ENCODE peak calls at places on chromosomes 16 and 17, in ten cellular contexts. One of them, this sample, is unnamed.

GRCh38 chr17:78249836-78250806 is 18.7 kb downstream of the TMEM235 start:
- DNase-seq in AG09319: no peak
- DNase-seq in lower lobe of right lung: no peak
- DNase-seq in brain microvascular endothelial cell: no peak
- DNase-seq in epithelial cell of esophagus: no peak
- DNase-seq in fibroblast of mammary gland: no peak
- DNase-seq in type B pancreatic cell: no peak
- DNase-seq in GM10248: no peak
- DNase-seq in progenitor cell of endocrine pancreas: no peak
- DNase-seq in left ventricle myocardium inferior: no peak
- DNase-seq in this sample: no peak

GRCh38 chr17:50180066-50180465 is 14.3 kb downstream of the SGCA start:
- DNase-seq in AG09319: no peak
- DNase-seq in lower lobe of right lung: peak
- DNase-seq in brain microvascular endothelial cell: no peak
- DNase-seq in epithelial cell of esophagus: no peak
- DNase-seq in fibroblast of mammary gland: no peak
- DNase-seq in type B pancreatic cell: no peak
- DNase-seq in GM10248: no peak
- DNase-seq in progenitor cell of endocrine pancreas: no peak
- DNase-seq in left ventricle myocardium inferior: no peak
- DNase-seq in this sample: no peak

GRCh38 chr16:67942200-67942509 is 1.8 kb downstream of the LCAT start:
- DNase-seq in AG09319: no peak
- DNase-seq in lower lobe of right lung: no peak
- DNase-seq in brain microvascular endothelial cell: peak
- DNase-seq in epithelial cell of esophagus: peak
- DNase-seq in fibroblast of mammary gland: peak
- DNase-seq in type B pancreatic cell: no peak
- DNase-seq in GM10248: peak
- DNase-seq in progenitor cell of endocrine pancreas: peak
- DNase-seq in left ventricle myocardium inferior: no peak
- DNase-seq in this sample: peak

GRCh38 chr16:48556913-48557351 is 53.0 kb downstream of the N4BP1 start:
- DNase-seq in AG09319: no peak
- DNase-seq in lower lobe of right lung: no peak
- DNase-seq in brain microvascular endothelial cell: peak
- DNase-seq in epithelial cell of esophagus: peak
- DNase-seq in fibroblast of mammary gland: peak
- DNase-seq in type B pancreatic cell: no peak
- DNase-seq in GM10248: peak
- DNase-seq in progenitor cell of endocrine pancreas: no peak
- DNase-seq in left ventricle myocardium inferior: no peak
- DNase-seq in this sample: peak

GRCh38 chr16:31025344-31025743 is 8.0 kb upstream of the STX4 start:
- DNase-seq in AG09319: no peak
- DNase-seq in lower lobe of right lung: no peak
- DNase-seq in brain microvascular endothelial cell: no peak
- DNase-seq in epithelial cell of esophagus: no peak
- DNase-seq in fibroblast of mammary gland: no peak
- DNase-seq in type B pancreatic cell: no peak
- DNase-seq in GM10248: no peak
- DNase-seq in progenitor cell of endocrine pancreas: no peak
- DNase-seq in left ventricle myocardium inferior: no peak
- DNase-seq in this sample: no peak

GRCh38 chr17:44759096-44759915 is 518 bp downstream of the ADAM11 start:
- DNase-seq in AG09319: no peak
- DNase-seq in lower lobe of right lung: no peak
- DNase-seq in brain microvascular endothelial cell: no peak
- DNase-seq in epithelial cell of esophagus: no peak
- DNase-seq in fibroblast of mammary gland: no peak
- DNase-seq in type B pancreatic cell: no peak
- DNase-seq in GM10248: no peak
- DNase-seq in progenitor cell of endocrine pancreas: no peak
- DNase-seq in left ventricle myocardium inferior: no peak
- DNase-seq in this sample: no peak

GRCh38 chr17:45320349-45320930 is 3.6 kb upstream of the MAP3K14 start:
- DNase-seq in AG09319: no peak
- DNase-seq in lower lobe of right lung: peak
- DNase-seq in brain microvascular endothelial cell: peak
- DNase-seq in epithelial cell of esophagus: no peak
- DNase-seq in fibroblast of mammary gland: peak
- DNase-seq in type B pancreatic cell: no peak
- DNase-seq in GM10248: no peak
- DNase-seq in progenitor cell of endocrine pancreas: no peak
- DNase-seq in left ventricle myocardium inferior: no peak
- DNase-seq in this sample: no peak

GRCh38 chr17:67093348-67093747 is 49.0 kb downstream of the CACNG1 start:
- DNase-seq in AG09319: no peak
- DNase-seq in lower lobe of right lung: no peak
- DNase-seq in brain microvascular endothelial cell: no peak
- DNase-seq in epithelial cell of esophagus: no peak
- DNase-seq in fibroblast of mammary gland: no peak
- DNase-seq in type B pancreatic cell: no peak
- DNase-seq in GM10248: no peak
- DNase-seq in progenitor cell of endocrine pancreas: no peak
- DNase-seq in left ventricle myocardium inferior: no peak
- DNase-seq in this sample: no peak

DNA sequence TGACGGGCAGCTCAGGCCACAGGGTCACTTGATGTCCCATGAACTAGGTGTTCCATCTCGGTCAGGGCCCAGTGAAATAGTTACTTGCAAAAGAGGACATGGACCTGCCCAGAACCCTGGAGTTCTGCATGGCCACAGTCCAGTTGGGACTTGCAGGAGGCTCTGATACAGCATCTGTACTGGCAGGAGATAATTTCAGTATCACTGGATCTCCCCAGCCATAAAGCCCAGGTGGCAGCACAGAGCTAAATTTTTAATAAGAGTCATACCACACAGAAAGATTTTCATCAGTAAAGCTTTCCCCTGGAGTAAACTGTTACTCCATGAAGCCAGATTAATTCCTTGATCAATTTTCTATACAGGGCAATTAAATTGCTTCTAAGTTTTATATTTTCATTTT is 18.0 kb upstream of the SLC16A5 start:
- DNase-seq in AG09319: no peak
- DNase-seq in lower lobe of right lung: no peak
- DNase-seq in brain microvascular endothelial cell: no peak
- DNase-seq in epithelial cell of esophagus: peak
- DNase-seq in fibroblast of mammary gland: peak
- DNase-seq in type B pancreatic cell: no peak
- DNase-seq in GM10248: no peak
- DNase-seq in progenitor cell of endocrine pancreas: no peak
- DNase-seq in left ventricle myocardium inferior: no peak
- DNase-seq in this sample: no peak
- TF ChIP-seq CTCF in AG09319: peak
- TF ChIP-seq CTCF in lower lobe of right lung: peak
- TF ChIP-seq CTCF in brain microvascular endothelial cell: peak
- TF ChIP-seq CTCF in epithelial cell of esophagus: peak
- TF ChIP-seq CTCF in fibroblast of mammary gland: peak
- TF ChIP-seq CTCF in type B pancreatic cell: peak
- TF ChIP-seq CTCF in GM10248: peak
- TF ChIP-seq CTCF in progenitor cell of endocrine pancreas: no peak
- TF ChIP-seq CTCF in left ventricle myocardium inferior: peak
- TF ChIP-seq CTCF in this sample: peak

GRCh38 chr16:79768594-79768993 is 168.1 kb upstream of the MAF start:
- DNase-seq in AG09319: no peak
- DNase-seq in lower lobe of right lung: no peak
- DNase-seq in brain microvascular endothelial cell: no peak
- DNase-seq in epithelial cell of esophagus: no peak
- DNase-seq in fibroblast of mammary gland: no peak
- DNase-seq in type B pancreatic cell: no peak
- DNase-seq in GM10248: no peak
- DNase-seq in progenitor cell of endocrine pancreas: no peak
- DNase-seq in left ventricle myocardium inferior: no peak
- DNase-seq in this sample: no peak

GRCh38 chr16:79769320-79770243 is 169.0 kb upstream of the MAF start:
- DNase-seq in AG09319: no peak
- DNase-seq in lower lobe of right lung: no peak
- DNase-seq in brain microvascular endothelial cell: no peak
- DNase-seq in epithelial cell of esophagus: no peak
- DNase-seq in fibroblast of mammary gland: no peak
- DNase-seq in type B pancreatic cell: no peak
- DNase-seq in GM10248: no peak
- DNase-seq in progenitor cell of endocrine pancreas: no peak
- DNase-seq in left ventricle myocardium inferior: no peak
- DNase-seq in this sample: no peak

GRCh38 chr16:79770244-79771064 is 169.9 kb upstream of the MAF start:
- DNase-seq in AG09319: peak
- DNase-seq in lower lobe of right lung: peak
- DNase-seq in brain microvascular endothelial cell: peak
- DNase-seq in epithelial cell of esophagus: peak
- DNase-seq in fibroblast of mammary gland: peak
- DNase-seq in type B pancreatic cell: peak
- DNase-seq in GM10248: peak
- DNase-seq in progenitor cell of endocrine pancreas: peak
- DNase-seq in left ventricle myocardium inferior: peak
- DNase-seq in this sample: peak

GRCh38 chr16:79764415-79765149 is 164.0 kb upstream of the MAF start:
- DNase-seq in AG09319: no peak
- DNase-seq in lower lobe of right lung: no peak
- DNase-seq in brain microvascular endothelial cell: no peak
- DNase-seq in epithelial cell of esophagus: no peak
- DNase-seq in fibroblast of mammary gland: no peak
- DNase-seq in type B pancreatic cell: no peak
- DNase-seq in GM10248: no peak
- DNase-seq in progenitor cell of endocrine pancreas: no peak
- DNase-seq in left ventricle myocardium inferior: no peak
- DNase-seq in this sample: no peak

DNA sequence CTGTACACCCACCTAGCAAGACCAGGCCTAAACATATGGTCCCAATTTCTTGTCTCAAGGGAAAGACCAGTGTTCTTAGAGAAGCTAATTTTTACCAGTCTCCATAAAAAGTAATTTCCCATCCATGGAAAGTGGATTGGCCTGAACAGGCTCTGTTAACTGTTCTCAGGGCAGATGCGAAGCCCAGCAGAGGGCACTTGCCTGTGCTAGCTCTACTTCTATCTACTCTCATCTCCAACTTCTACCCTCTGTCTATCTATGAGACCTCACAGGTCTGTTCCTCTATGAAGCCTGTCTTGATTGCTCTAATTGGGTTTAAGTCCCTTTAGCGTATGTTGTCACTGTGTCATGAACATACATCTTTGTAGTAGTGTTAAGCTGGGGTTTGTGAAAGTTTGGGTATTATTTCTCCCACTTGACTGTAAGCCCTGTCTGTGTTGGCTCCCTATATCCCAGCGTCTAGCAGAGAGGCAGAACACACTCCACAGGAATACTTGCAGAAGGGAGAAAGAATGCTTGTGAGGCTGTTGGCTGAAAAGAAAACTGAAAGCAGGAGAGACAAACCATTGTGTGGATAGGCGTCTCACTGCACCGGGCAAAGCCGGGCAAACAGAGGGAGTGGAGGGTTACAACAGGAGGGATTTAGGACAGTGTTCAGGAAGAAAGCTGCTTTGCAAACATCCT is 167.2 kb upstream of the MAF start:
- DNase-seq in AG09319: peak
- DNase-seq in lower lobe of right lung: no peak
- DNase-seq in brain microvascular endothelial cell: peak
- DNase-seq in epithelial cell of esophagus: peak
- DNase-seq in fibroblast of mammary gland: peak
- DNase-seq in type B pancreatic cell: no peak
- DNase-seq in GM10248: no peak
- DNase-seq in progenitor cell of endocrine pancreas: no peak
- DNase-seq in left ventricle myocardium inferior: no peak
- DNase-seq in this sample: no peak
- TF ChIP-seq CTCF in AG09319: peak
- TF ChIP-seq CTCF in lower lobe of right lung: no peak
- TF ChIP-seq CTCF in brain microvascular endothelial cell: peak
- TF ChIP-seq CTCF in epithelial cell of esophagus: peak
- TF ChIP-seq CTCF in fibroblast of mammary gland: peak
- TF ChIP-seq CTCF in type B pancreatic cell: peak
- TF ChIP-seq CTCF in GM10248: no peak
- TF ChIP-seq CTCF in progenitor cell of endocrine pancreas: no peak
- TF ChIP-seq CTCF in left ventricle myocardium inferior: peak
- TF ChIP-seq CTCF in this sample: no peak

DNA sequence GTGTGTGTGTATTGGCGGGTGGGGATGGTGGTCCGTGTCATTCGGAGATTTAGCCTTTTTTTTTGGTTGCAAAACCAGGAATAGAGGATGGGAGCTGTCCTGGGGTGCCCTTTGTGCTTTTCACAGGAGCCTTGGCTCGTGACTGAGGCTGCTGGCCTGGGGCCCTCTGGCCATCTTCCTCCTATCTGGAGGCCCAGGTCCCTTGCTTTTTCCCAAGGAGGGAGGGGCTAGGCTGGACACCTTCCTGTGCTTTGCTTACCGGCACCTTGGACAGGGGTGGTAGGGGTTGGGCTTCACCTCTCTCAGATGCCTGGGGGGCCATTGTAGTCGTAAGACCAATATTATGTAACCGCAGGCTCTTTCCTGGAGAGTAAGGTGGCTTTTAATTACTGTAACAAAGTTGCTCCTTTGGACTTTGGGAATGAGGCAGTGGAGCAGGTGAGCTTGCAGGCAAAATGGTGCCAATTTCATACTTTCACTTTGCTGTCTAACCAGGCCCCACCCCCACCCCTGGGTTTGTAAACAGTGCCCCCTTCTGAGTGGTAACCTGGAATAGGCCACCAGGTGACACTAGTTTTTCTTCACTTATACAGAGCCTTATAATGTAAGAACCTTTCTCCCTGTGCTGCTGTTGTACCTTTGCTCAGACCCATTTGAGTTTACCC is 1.2 kb downstream of the DYNLL2 start:
- DNase-seq in AG09319: no peak
- DNase-seq in lower lobe of right lung: peak
- DNase-seq in brain microvascular endothelial cell: no peak
- DNase-seq in epithelial cell of esophagus: peak
- DNase-seq in fibroblast of mammary gland: peak
- DNase-seq in type B pancreatic cell: peak
- DNase-seq in GM10248: peak
- DNase-seq in progenitor cell of endocrine pancreas: no peak
- DNase-seq in left ventricle myocardium inferior: peak
- DNase-seq in this sample: peak
- TF ChIP-seq CTCF in AG09319: no peak
- TF ChIP-seq CTCF in lower lobe of right lung: peak
- TF ChIP-seq CTCF in brain microvascular endothelial cell: peak
- TF ChIP-seq CTCF in epithelial cell of esophagus: peak
- TF ChIP-seq CTCF in fibroblast of mammary gland: no peak
- TF ChIP-seq CTCF in type B pancreatic cell: peak
- TF ChIP-seq CTCF in GM10248: peak
- TF ChIP-seq CTCF in progenitor cell of endocrine pancreas: peak
- TF ChIP-seq CTCF in left ventricle myocardium inferior: no peak
- TF ChIP-seq CTCF in this sample: peak

GRCh38 chr17:34517406-34517805 is 62.0 kb upstream of the TMEM132E start:
- DNase-seq in AG09319: no peak
- DNase-seq in lower lobe of right lung: no peak
- DNase-seq in brain microvascular endothelial cell: no peak
- DNase-seq in epithelial cell of esophagus: no peak
- DNase-seq in fibroblast of mammary gland: no peak
- DNase-seq in type B pancreatic cell: no peak
- DNase-seq in GM10248: no peak
- DNase-seq in progenitor cell of endocrine pancreas: no peak
- DNase-seq in left ventricle myocardium inferior: no peak
- DNase-seq in this sample: no peak

DNA sequence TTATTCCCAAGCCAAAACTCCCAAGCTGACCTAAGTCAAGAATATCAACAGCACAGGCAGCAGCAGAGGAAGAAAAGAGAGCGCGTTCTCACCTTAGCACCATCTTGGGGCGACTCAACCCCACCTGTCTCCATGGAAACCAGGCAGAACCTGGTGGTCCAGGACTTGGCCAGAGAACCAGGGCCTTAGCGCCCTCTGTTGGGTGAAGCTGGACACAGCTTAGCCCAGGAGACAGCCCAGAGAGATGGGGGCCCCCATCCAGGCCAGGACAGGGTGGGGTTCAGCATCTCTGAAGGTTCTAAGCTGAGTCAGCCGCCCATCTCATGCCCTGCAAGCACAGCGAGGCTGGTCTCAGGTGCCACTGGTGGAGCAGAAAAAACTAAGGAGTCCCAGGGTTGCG is 60.1 kb upstream of the TMEM132E start:
- DNase-seq in AG09319: no peak
- DNase-seq in lower lobe of right lung: no peak
- DNase-seq in brain microvascular endothelial cell: no peak
- DNase-seq in epithelial cell of esophagus: no peak
- DNase-seq in fibroblast of mammary gland: peak
- DNase-seq in type B pancreatic cell: no peak
- DNase-seq in GM10248: peak
- DNase-seq in progenitor cell of endocrine pancreas: no peak
- DNase-seq in left ventricle myocardium inferior: no peak
- DNase-seq in this sample: peak
- TF ChIP-seq CTCF in AG09319: peak
- TF ChIP-seq CTCF in lower lobe of right lung: peak
- TF ChIP-seq CTCF in brain microvascular endothelial cell: no peak
- TF ChIP-seq CTCF in epithelial cell of esophagus: no peak
- TF ChIP-seq CTCF in fibroblast of mammary gland: peak
- TF ChIP-seq CTCF in type B pancreatic cell: peak
- TF ChIP-seq CTCF in GM10248: peak
- TF ChIP-seq CTCF in progenitor cell of endocrine pancreas: peak
- TF ChIP-seq CTCF in left ventricle myocardium inferior: peak
- TF ChIP-seq CTCF in this sample: peak